ENCODE peak calls at places on chromosomes 3 and 15, in nine cellular contexts. H is brain microvascular endothelial cell, G is thoracic aorta, W is PC-3, I is ovary, D is stomach, R is esophagus squamous epithelium, A is sigmoid colon, J is pancreas. E is an unnamed sample.

GRCh38 chr15:35115155-35115725 is 30.1 kb upstream of the NANOGP8 start:
- DNase-seq in H (no peak), G (no peak), W (no peak), I (no peak), D (no peak), R (no peak), A (no peak), J (no peak), E (no peak)

GRCh38 chr3:52238761-52239701 is at the start of gene TWF2:
- DNase-seq in H (peak), G (peak), W (peak), I (peak), D (peak), R (no peak), A (peak), J (peak), E (peak)

GRCh38 chr3:24650839-24651238 is 156.2 kb upstream of the THRB start:
- DNase-seq in H (no peak), G (no peak), W (no peak), I (no peak), D (no peak), R (no peak), A (no peak), J (no peak), E (no peak)

GRCh38 chr15:71891026-71891425 is 80.7 kb downstream of the NR2E3 start:
- DNase-seq in H (no peak), G (no peak), W (no peak), I (no peak), D (no peak), R (no peak), A (no peak), J (no peak), E (no peak)

GRCh38 chr3:4977001-4977888 is 2.0 kb upstream of the BHLHE40 start:
- DNase-seq in H (peak), G (peak), W (peak), I (peak), D (peak), R (no peak), A (peak), J (peak), E (peak)

GRCh38 chr15:61057376-61057775 is 171.7 kb downstream of the RORA start:
- DNase-seq in H (no peak), G (no peak), W (no peak), I (no peak), D (no peak), R (no peak), A (no peak), J (no peak), E (no peak)

GRCh38 chr3:29649815-29650547 is 369.1 kb downstream of the RBMS3 start:
- DNase-seq in H (peak), G (no peak), W (peak), I (no peak), D (no peak), R (no peak), A (no peak), J (peak), E (no peak)

GRCh38 chr3:152857082-152857481 is 22.2 kb downstream of the P2RY1 start:
- DNase-seq in H (peak), G (no peak), W (no peak), I (no peak), D (no peak), R (no peak), A (no peak), J (no peak), E (no peak)

GRCh38 chr15:75732809-75733451 is 20.3 kb upstream of the CSPG4 start:
- DNase-seq in H (peak), G (no peak), W (peak), I (peak), D (peak), R (no peak), A (peak), J (peak), E (peak)

GRCh38 chr15:90463381-90463780 is 66.3 kb upstream of the CRTC3 start:
- DNase-seq in H (peak), G (no peak), W (peak), I (no peak), D (no peak), R (no peak), A (no peak), J (no peak), E (no peak)

GRCh38 chr15:99538261-99538660 is 27.5 kb upstream of the MEF2A start:
- DNase-seq in H (no peak), G (no peak), W (no peak), I (no peak), D (no peak), R (no peak), A (no peak), J (no peak), E (no peak)

GRCh38 chr3:132713977-132714727 is 8.1 kb downstream of the NPHP3 start:
- DNase-seq in H (no peak), G (no peak), W (no peak), I (no peak), D (no peak), R (no peak), A (no peak), J (no peak), E (no peak)

GRCh38 chr15:74011610-74012009 is 17.1 kb downstream of the PML start:
- DNase-seq in H (no peak), G (no peak), W (peak), I (peak), D (peak), R (no peak), A (peak), J (no peak), E (no peak)

GRCh38 chr3:38136807-38137614 is at the start of gene ACAA1:
- DNase-seq in H (peak), G (peak), W (peak), I (peak), D (peak), R (peak), A (peak), J (peak), E (peak)

GRCh38 chr15:88331291-88331690 is 74.8 kb upstream of the NTRK3 start:
- DNase-seq in H (peak), G (no peak), W (peak), I (no peak), D (no peak), R (no peak), A (no peak), J (no peak), E (peak)

GRCh38 chr3:65948833-65949573 is 89.7 kb downstream of the MAGI1 start:
- DNase-seq in H (no peak), G (no peak), W (no peak), I (no peak), D (no peak), R (no peak), A (no peak), J (no peak), E (no peak)

GRCh38 chr15:89330881-89331595 is 3.6 kb downstream of the POLG start:
- DNase-seq in H (no peak), G (no peak), W (no peak), I (no peak), D (no peak), R (no peak), A (no peak), J (no peak), E (no peak)

GRCh38 chr15:37933685-37934084 is 755 bp upstream of the TMCO5A start:
- DNase-seq in H (peak), G (no peak), W (no peak), I (no peak), D (no peak), R (no peak), A (no peak), J (no peak), E (no peak)

GRCh38 chr15:94064676-94065313 is 166.6 kb upstream of the MCTP2 start:
- DNase-seq in H (no peak), G (no peak), W (no peak), I (no peak), D (no peak), R (no peak), A (no peak), J (no peak), E (no peak)

GRCh38 chr3:16236856-16237393 is 27.8 kb downstream of the DPH3 start:
- DNase-seq in H (no peak), G (no peak), W (no peak), I (peak), D (no peak), R (no peak), A (no peak), J (no peak), E (no peak)
- H3K27ac ChIP-seq in H (no peak), G (no peak), W (no peak), I (peak), D (no peak), R (no peak), A (no peak), J (no peak), E (no peak)

DNA sequence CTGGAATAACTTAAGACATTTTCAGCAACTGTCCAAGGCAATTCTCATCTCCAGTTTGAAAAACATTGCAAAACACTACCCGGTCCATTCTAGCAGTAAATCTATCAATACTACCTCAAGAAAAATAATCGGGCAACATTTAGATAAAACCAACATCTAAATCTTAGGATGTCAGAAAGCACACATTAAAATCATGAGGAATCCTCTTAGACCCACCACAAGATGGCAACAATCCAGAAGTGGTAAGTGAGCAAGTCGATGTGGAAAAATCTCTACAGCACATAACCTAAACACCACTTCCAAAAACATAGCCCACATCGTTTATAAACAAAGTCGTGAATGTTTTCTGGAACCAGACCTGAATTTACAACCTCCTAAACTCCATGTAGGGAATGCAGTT is 5.7 kb downstream of the PLCH1 start:
- DNase-seq in H (no peak), G (no peak), W (no peak), I (no peak), D (no peak), R (no peak), A (no peak), J (no peak), E (no peak)
- TF ChIP-seq CTCF in H (peak), G (no peak), W (peak), I (no peak), D (no peak), R (no peak), A (no peak), J (no peak), E (no peak)

GRCh38 chr3:78913711-78914110 is 854.1 kb downstream of the ROBO1 start:
- DNase-seq in H (no peak), G (no peak), W (no peak), I (no peak), D (no peak), R (no peak), A (no peak), J (no peak), E (no peak)

GRCh38 chr3:78912687-78913086 is 855.1 kb downstream of the ROBO1 start:
- DNase-seq in H (no peak), G (no peak), W (no peak), I (no peak), D (no peak), R (no peak), A (no peak), J (no peak), E (no peak)

GRCh38 chr3:78919021-78919755 is 848.6 kb downstream of the ROBO1 start:
- DNase-seq in H (peak), G (no peak), W (no peak), I (no peak), D (no peak), R (no peak), A (no peak), J (no peak), E (peak)

GRCh38 chr3:78917541-78917940 is 850.3 kb downstream of the ROBO1 start:
- DNase-seq in H (no peak), G (no peak), W (no peak), I (no peak), D (no peak), R (no peak), A (no peak), J (no peak), E (no peak)

DNA sequence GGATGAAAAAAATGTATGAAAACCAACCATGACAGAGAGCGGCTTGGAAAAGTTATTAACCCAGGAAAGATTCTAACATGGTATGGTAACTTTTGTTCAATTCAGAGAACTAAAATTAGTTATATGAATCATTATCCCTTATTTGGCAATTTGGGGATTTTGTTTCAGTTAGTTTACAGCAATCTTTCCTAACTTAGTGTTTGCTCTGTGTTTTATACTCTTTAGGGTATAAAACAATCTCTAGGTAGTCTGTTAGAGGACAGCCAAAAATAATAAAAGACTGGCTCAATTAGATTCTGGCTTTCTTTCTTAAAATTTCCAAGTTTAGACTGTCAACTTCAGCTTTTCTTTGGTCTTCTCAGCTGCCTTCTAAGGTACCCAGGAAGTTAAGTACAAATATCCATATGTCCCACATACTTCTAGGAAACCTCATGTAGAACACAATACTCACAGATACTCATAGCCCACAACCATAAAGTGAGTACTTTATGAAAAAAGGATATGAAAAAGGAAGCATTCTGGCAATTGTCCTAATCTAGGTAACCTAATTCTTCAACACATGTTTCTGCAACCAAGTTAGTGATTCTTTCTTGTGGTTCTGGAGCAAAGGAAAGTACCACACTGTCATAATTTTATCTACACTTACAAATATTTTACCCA is 849.3 kb downstream of the ROBO1 start:
- DNase-seq in H (no peak), G (no peak), W (no peak), I (no peak), D (no peak), R (no peak), A (no peak), J (no peak), E (no peak)
- H3K27ac ChIP-seq in H (peak), G (peak), W (no peak), I (no peak), D (no peak), R (no peak), A (no peak), J (no peak), E (no peak)

DNA sequence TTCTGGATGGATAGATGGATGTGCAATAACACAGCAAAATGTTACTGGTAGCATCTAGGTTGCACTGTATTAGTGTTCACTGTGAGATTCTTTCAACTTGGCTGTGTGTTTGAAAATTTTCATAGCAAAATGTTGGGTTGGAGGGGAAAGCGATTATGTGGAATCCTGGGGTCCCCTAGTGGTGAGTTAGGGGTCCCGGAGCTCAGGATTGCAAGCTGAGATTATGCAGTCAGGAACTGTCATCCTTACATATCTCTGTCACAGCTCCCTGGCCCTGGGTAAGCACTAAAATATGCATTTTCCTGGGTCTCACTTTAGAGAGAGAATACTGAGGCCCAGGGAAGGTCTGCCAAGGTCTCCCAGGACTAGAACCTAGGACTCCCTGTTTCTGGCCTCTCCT is 77.2 kb downstream of the CEMIP start:
- DNase-seq in H (no peak), G (no peak), W (peak), I (no peak), D (no peak), R (no peak), A (no peak), J (no peak), E (no peak)
- TF ChIP-seq CTCF in H (peak), G (no peak), W (peak), I (peak), D (no peak), R (no peak), A (no peak), J (no peak), E (no peak)

DNA sequence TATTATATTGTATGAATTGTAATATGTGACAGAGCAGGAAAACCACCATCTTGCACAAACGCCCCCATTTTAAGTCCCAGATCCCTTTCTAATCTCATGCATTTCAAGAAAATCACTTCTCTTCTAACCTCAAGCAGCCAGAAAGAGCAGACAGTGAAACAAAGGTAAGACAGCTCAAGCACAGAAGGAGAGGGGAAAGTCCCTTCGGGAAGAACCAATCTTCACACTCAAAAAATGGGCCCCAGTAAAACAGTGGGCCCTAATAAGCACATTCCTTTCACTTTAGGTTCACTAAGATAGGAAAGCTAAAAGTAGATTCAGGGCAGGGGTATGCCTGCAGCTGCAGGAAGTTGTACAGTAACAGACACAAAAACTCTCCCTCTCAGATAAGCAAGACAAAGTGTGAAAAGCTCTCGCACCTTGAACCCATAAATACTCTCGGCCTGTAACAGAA is 1268.7 kb downstream of the SI start:
- DNase-seq in H (no peak), G (no peak), W (no peak), I (no peak), D (no peak), R (no peak), A (no peak), J (no peak), E (no peak)
- H3K27ac ChIP-seq in H (no peak), G (no peak), W (no peak), I (no peak), D (no peak), R (no peak), A (no peak), J (no peak), E (no peak)

DNA sequence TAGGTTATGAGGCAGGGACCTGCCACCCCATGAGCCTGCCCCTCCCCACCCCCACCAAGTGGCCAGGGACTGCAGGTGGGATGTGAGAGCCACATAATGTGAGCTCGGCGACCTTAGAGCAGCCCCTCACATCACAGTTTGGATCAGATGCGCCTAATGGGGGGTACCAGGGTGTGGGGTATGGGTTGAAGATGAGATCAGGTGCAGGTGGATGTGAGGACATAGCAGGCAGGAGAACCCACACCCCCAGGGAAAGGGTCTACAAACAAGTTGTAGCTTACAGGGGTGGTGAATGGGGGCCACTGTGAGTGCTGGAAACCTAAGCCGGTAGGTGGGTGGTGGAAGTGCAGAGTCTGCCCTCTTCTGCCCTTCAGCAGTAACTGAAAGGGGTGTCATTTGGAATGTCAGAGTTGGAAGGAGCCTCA is 94.0 kb downstream of the CORO2B start:
- DNase-seq in H (no peak), G (no peak), W (peak), I (peak), D (no peak), R (no peak), A (peak), J (no peak), E (no peak)
- TF ChIP-seq CTCF in H (peak), G (no peak), W (peak), I (peak), D (no peak), R (no peak), A (no peak), J (no peak), E (peak)

GRCh38 chr15:28255965-28256364 is 66.0 kb downstream of the HERC2 start:
- DNase-seq in H (no peak), G (no peak), W (no peak), I (no peak), D (no peak), R (no peak), A (no peak), J (no peak), E (no peak)

GRCh38 chr15:28252831-28253230 is 69.1 kb downstream of the HERC2 start:
- DNase-seq in H (no peak), G (no peak), W (no peak), I (no peak), D (no peak), R (no peak), A (no peak), J (no peak), E (no peak)
- H3K27ac ChIP-seq in H (no peak), G (no peak), W (no peak), I (no peak), D (no peak), R (no peak), A (no peak), J (no peak), E (no peak)

E was measured in RWPE1.